ENCODE peak calls at places on chromosomes 6 and 20, in four cellular contexts. One of them, this sample, is unnamed.

GRCh38 chr20:24950836-24951525 is 1.9 kb downstream of the CST7 start:
- DNase-seq in cardiac fibroblast: no peak
- DNase-seq in thoracic aorta: no peak
- DNase-seq in nephron progenitor cell: no peak
- DNase-seq in this sample: no peak

GRCh38 chr20:46043556-46043955 is 14.5 kb downstream of the SLC12A5 start:
- DNase-seq in cardiac fibroblast: no peak
- DNase-seq in thoracic aorta: no peak
- DNase-seq in nephron progenitor cell: no peak
- DNase-seq in this sample: no peak

GRCh38 chr20:4949833-4950178 is 51.5 kb downstream of the SLC23A2 start:
- DNase-seq in cardiac fibroblast: peak; percentile 66
- DNase-seq in thoracic aorta: no peak
- DNase-seq in nephron progenitor cell: no peak
- DNase-seq in this sample: no peak

GRCh38 chr6:107491059-107491609 is 1.2 kb downstream of the SOBP start:
- DNase-seq in cardiac fibroblast: peak; percentile 65
- DNase-seq in thoracic aorta: no peak
- DNase-seq in nephron progenitor cell: peak; percentile 73
- DNase-seq in this sample: peak; percentile 38

GRCh38 chr20:62694868-62695267 is 13.8 kb upstream of the NTSR1 start:
- DNase-seq in cardiac fibroblast: no peak
- DNase-seq in thoracic aorta: no peak
- DNase-seq in nephron progenitor cell: no peak
- DNase-seq in this sample: no peak

GRCh38 chr20:33531047-33531877 is 41.4 kb downstream of the CBFA2T2 start:
- DNase-seq in cardiac fibroblast: peak; percentile 51
- DNase-seq in thoracic aorta: no peak
- DNase-seq in nephron progenitor cell: peak; percentile 31
- DNase-seq in this sample: no peak

GRCh38 chr6:137926207-137926731 is 59.2 kb downstream of the TNFAIP3 start:
- DNase-seq in cardiac fibroblast: peak; percentile 64
- DNase-seq in thoracic aorta: no peak
- DNase-seq in nephron progenitor cell: no peak
- DNase-seq in this sample: peak; percentile 43

GRCh38 chr6:150930816-150931215 is 65.3 kb downstream of the MTHFD1L start:
- DNase-seq in cardiac fibroblast: peak; percentile 61
- DNase-seq in thoracic aorta: no peak
- DNase-seq in nephron progenitor cell: no peak
- DNase-seq in this sample: no peak

GRCh38 chr6:156058356-156058755 is 602.7 kb upstream of the NOX3 start:
- DNase-seq in cardiac fibroblast: no peak
- DNase-seq in thoracic aorta: no peak
- DNase-seq in nephron progenitor cell: no peak
- DNase-seq in this sample: no peak

GRCh38 chr6:42819803-42820508 is 38.1 kb downstream of the BICRAL start:
- DNase-seq in cardiac fibroblast: peak; percentile 41
- DNase-seq in thoracic aorta: no peak
- DNase-seq in nephron progenitor cell: no peak
- DNase-seq in this sample: no peak
- TF ChIP-seq CTCF in cardiac fibroblast: peak; percentile 25
- TF ChIP-seq CTCF in thoracic aorta: peak; percentile 38
- TF ChIP-seq CTCF in nephron progenitor cell: no peak
- TF ChIP-seq CTCF in this sample: no peak

GRCh38 chr6:148580442-148580841 is 166.4 kb upstream of the UST start:
- DNase-seq in cardiac fibroblast: no peak
- DNase-seq in thoracic aorta: no peak
- DNase-seq in nephron progenitor cell: no peak
- DNase-seq in this sample: no peak

GRCh38 chr6:148578837-148579236 is 168.0 kb upstream of the UST start:
- DNase-seq in cardiac fibroblast: no peak
- DNase-seq in thoracic aorta: no peak
- DNase-seq in nephron progenitor cell: no peak
- DNase-seq in this sample: no peak

GRCh38 chr6:148573922-148574321 is 172.9 kb upstream of the UST start:
- DNase-seq in cardiac fibroblast: no peak
- DNase-seq in thoracic aorta: no peak
- DNase-seq in nephron progenitor cell: no peak
- DNase-seq in this sample: no peak

GRCh38 chr6:148578489-148578814 is 168.4 kb upstream of the UST start:
- DNase-seq in cardiac fibroblast: no peak
- DNase-seq in thoracic aorta: no peak
- DNase-seq in nephron progenitor cell: no peak
- DNase-seq in this sample: no peak

GRCh38 chr6:148577687-148578488 is 168.9 kb upstream of the UST start:
- DNase-seq in cardiac fibroblast: peak; percentile 89
- DNase-seq in thoracic aorta: no peak
- DNase-seq in nephron progenitor cell: peak; percentile 71
- DNase-seq in this sample: peak; percentile 65
- TF ChIP-seq CTCF in cardiac fibroblast: peak; percentile 82
- TF ChIP-seq CTCF in thoracic aorta: peak; percentile 85
- TF ChIP-seq CTCF in nephron progenitor cell: peak; percentile 80
- TF ChIP-seq CTCF in this sample: peak; percentile 88

GRCh38 chr6:89536230-89536629 is 102.3 kb downstream of the LYRM2 start:
- DNase-seq in cardiac fibroblast: no peak
- DNase-seq in thoracic aorta: no peak
- DNase-seq in nephron progenitor cell: no peak
- DNase-seq in this sample: no peak
- TF ChIP-seq CTCF in cardiac fibroblast: no peak
- TF ChIP-seq CTCF in thoracic aorta: no peak
- TF ChIP-seq CTCF in nephron progenitor cell: no peak
- TF ChIP-seq CTCF in this sample: no peak

DNA sequence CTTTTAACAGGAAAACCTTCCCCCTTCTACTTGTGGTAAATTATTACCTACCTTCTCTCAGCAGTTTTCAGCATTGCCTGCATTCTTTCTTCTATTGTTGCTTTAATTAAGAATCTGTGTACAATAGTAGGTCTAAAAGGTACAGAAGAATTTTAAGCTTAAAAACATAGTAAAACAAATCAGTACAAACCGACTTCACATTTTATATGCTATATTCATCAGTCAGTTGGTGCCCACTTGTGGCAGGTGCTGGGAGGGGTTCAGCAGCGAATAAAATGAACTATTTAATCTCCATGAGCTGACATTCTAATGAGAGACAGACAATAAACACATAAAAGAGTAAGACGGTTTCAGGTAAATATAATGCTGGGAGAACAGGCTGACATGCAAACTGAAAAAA is 73.4 kb upstream of the FBXO30 start:
- DNase-seq in cardiac fibroblast: peak; percentile 44
- DNase-seq in thoracic aorta: no peak
- DNase-seq in nephron progenitor cell: no peak
- DNase-seq in this sample: no peak
- TF ChIP-seq CTCF in cardiac fibroblast: peak; percentile 40
- TF ChIP-seq CTCF in thoracic aorta: peak; percentile 49
- TF ChIP-seq CTCF in nephron progenitor cell: peak; percentile 13
- TF ChIP-seq CTCF in this sample: peak; percentile 17

GRCh38 chr6:16168858-16169257 is 40.0 kb downstream of the MYLIP start:
- DNase-seq in cardiac fibroblast: peak; percentile 64
- DNase-seq in thoracic aorta: no peak
- DNase-seq in nephron progenitor cell: no peak
- DNase-seq in this sample: no peak
- TF ChIP-seq CTCF in cardiac fibroblast: peak; percentile 56
- TF ChIP-seq CTCF in thoracic aorta: no peak
- TF ChIP-seq CTCF in nephron progenitor cell: peak; percentile 46
- TF ChIP-seq CTCF in this sample: peak; percentile 18

GRCh38 chr20:16749573-16749972 is 1.4 kb downstream of the OTOR start:
- DNase-seq in cardiac fibroblast: no peak
- DNase-seq in thoracic aorta: no peak
- DNase-seq in nephron progenitor cell: peak; percentile 21
- DNase-seq in this sample: no peak
- TF ChIP-seq CTCF in cardiac fibroblast: no peak
- TF ChIP-seq CTCF in thoracic aorta: no peak
- TF ChIP-seq CTCF in nephron progenitor cell: peak; percentile 27
- TF ChIP-seq CTCF in this sample: no peak

GRCh38 chr6:38336922-38337321 is 302.8 kb downstream of the BTBD9 start:
- DNase-seq in cardiac fibroblast: no peak
- DNase-seq in thoracic aorta: no peak
- DNase-seq in nephron progenitor cell: no peak
- DNase-seq in this sample: no peak
- TF ChIP-seq CTCF in cardiac fibroblast: no peak
- TF ChIP-seq CTCF in thoracic aorta: no peak
- TF ChIP-seq CTCF in nephron progenitor cell: no peak
- TF ChIP-seq CTCF in this sample: no peak

GRCh38 chr6:10412948-10413849 is 1.7 kb downstream of the TFAP2A start:
- DNase-seq in cardiac fibroblast: no peak
- DNase-seq in thoracic aorta: no peak
- DNase-seq in nephron progenitor cell: no peak
- DNase-seq in this sample: no peak
- TF ChIP-seq CTCF in cardiac fibroblast: no peak
- TF ChIP-seq CTCF in thoracic aorta: no peak
- TF ChIP-seq CTCF in nephron progenitor cell: no peak
- TF ChIP-seq CTCF in this sample: no peak

This sample was measured in tibial nerve.